ENCODE peak calls at places on chromosomes 6 and 20, in seven cellular contexts. N, L, G, A, K, T and J are unnamed samples.

GRCh38 chr6:157285422-157285779 is 37.9 kb downstream of the TMEM242 start:
- DNase-seq in N (no peak), L (no peak), G (no peak), A (no peak), K (no peak), T (no peak), J (no peak)

GRCh38 chr6:29631860-29632731 is 887 bp downstream of the GABBR1 start:
- DNase-seq in N (peak), L (peak), G (no peak), A (peak), K (peak), T (no peak), J (peak)

GRCh38 chr20:53594068-53595017 is 704 bp upstream of the ZNF217 start:
- DNase-seq in N (peak), L (peak), G (peak), A (peak), K (peak), T (peak), J (peak)

GRCh38 chr6:42257614-42258013 is 40.0 kb upstream of the MRPS10 start:
- DNase-seq in N (no peak), L (peak), G (no peak), A (peak), K (no peak), T (no peak), J (peak)

GRCh38 chr6:36740818-36741179 is 43.2 kb downstream of the RAB44 start:
- DNase-seq in N (no peak), L (no peak), G (no peak), A (no peak), K (no peak), T (no peak), J (no peak)

GRCh38 chr20:17568972-17569471 is 853 bp upstream of the DSTN start:
- DNase-seq in N (peak), L (peak), G (peak), A (peak), K (peak), T (peak), J (peak)

GRCh38 chr6:15551798-15552197 is 111.0 kb downstream of the DTNBP1 start:
- DNase-seq in N (peak), L (no peak), G (peak), A (no peak), K (peak), T (no peak), J (peak)

GRCh38 chr6:6798430-6798829 is 209.9 kb downstream of the LY86 start:
- DNase-seq in N (no peak), L (no peak), G (no peak), A (no peak), K (no peak), T (no peak), J (no peak)

DNA sequence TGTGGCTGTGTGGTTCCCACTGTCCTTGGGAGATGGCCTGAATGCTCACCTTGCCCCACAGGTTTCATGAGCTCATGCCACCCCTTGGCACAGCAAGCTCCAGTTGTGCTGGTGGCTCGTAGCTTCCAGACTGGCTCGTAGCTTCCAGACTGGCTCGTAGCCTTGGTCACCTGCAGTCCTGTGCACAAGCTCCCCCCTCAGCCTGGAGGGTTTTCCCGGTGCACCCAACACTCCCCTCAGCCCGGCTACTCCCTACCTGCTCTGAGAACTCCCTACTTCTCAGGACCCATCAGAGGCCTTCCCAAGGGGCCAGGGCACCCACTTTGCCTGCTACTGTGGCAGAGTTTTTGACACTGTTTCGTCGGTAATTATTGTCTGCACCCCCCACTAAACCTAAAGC is 285.6 kb downstream of the TAF4 start:
- DNase-seq in N (no peak), L (no peak), G (no peak), A (no peak), K (no peak), T (no peak), J (no peak)
- H2AK5ac ChIP-seq in N (no peak), L (no peak), G (no peak), A (no peak), K (no peak), T (no peak), J (no peak)

GRCh38 chr6:125746019-125746414 is 3.4 kb upstream of the HEY2 start:
- DNase-seq in N (no peak), L (no peak), G (no peak), A (no peak), K (no peak), T (no peak), J (peak)
- H3K4me2 ChIP-seq in N (no peak), L (peak), G (no peak), A (peak), K (no peak), T (no peak), J (peak)

DNA sequence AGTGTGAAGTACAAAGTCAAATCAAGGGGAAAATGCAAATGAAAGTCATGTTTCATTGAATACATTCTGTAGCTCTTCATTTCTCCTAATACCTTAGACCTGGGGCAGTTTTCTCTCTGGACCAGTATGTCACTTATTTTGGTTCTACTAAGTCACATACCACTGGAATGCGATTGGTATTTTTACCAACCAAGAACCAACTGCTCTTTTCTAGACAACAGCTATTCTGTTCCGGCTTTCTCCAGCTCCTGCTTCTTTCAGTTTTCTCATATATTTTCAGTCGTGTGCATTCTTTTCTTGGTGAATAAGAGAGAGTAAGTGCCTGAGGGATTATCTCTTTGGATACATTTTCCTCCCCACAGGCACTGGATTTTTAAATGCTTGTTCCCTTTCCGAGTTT is 39.2 kb upstream of the SPACA1 start:
- DNase-seq in N (no peak), L (no peak), G (no peak), A (no peak), K (no peak), T (no peak), J (no peak)
- H2AK5ac ChIP-seq in N (no peak), L (no peak), G (no peak), A (no peak), K (no peak), T (no peak), J (no peak)

DNA sequence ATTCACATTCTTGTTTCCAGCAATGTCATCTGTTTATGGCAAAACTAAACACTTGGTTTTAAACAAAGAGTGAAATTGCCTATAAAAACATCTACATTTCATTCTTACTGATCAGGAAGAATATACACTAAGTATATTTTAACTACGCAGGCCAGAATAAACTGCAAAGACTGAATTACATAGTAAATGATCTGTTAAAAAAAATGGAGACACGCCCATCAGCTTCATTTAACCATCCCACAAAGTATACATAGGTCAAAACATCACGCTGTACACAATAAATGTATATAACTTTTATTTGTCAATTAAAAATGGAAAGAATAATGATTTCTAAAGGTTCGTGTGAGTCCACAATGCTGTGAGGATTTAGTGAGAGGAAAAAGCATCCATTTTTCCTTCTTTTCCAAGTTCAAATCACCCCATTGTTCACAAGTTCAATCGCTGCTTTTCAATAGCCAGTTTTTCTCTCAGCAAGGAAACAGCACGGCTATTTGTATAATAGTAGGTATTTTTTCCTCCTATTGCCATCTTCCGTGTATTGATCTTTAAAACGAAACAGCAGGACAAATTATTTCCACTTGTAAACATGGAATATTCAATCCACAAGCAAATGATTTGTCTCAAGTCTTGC is 10.7 kb downstream of the SFT2D1 start:
- DNase-seq in N (no peak), L (no peak), G (no peak), A (no peak), K (no peak), T (no peak), J (no peak)
- H3K4me2 ChIP-seq in N (no peak), L (no peak), G (no peak), A (peak), K (no peak), T (no peak), J (no peak)

GRCh38 chr6:169667716-169668115 is 34.1 kb downstream of the WDR27 start:
- DNase-seq in N (no peak), L (no peak), G (no peak), A (peak), K (no peak), T (no peak), J (no peak)

GRCh38 chr6:169669147-169669546 is 32.7 kb downstream of the WDR27 start:
- DNase-seq in N (no peak), L (no peak), G (no peak), A (peak), K (no peak), T (no peak), J (no peak)

GRCh38 chr6:169669889-169670288 is 31.9 kb downstream of the WDR27 start:
- DNase-seq in N (peak), L (no peak), G (no peak), A (no peak), K (peak), T (no peak), J (no peak)

GRCh38 chr6:169666441-169666840 is 35.4 kb downstream of the WDR27 start:
- DNase-seq in N (no peak), L (no peak), G (no peak), A (peak), K (no peak), T (no peak), J (no peak)

DNA sequence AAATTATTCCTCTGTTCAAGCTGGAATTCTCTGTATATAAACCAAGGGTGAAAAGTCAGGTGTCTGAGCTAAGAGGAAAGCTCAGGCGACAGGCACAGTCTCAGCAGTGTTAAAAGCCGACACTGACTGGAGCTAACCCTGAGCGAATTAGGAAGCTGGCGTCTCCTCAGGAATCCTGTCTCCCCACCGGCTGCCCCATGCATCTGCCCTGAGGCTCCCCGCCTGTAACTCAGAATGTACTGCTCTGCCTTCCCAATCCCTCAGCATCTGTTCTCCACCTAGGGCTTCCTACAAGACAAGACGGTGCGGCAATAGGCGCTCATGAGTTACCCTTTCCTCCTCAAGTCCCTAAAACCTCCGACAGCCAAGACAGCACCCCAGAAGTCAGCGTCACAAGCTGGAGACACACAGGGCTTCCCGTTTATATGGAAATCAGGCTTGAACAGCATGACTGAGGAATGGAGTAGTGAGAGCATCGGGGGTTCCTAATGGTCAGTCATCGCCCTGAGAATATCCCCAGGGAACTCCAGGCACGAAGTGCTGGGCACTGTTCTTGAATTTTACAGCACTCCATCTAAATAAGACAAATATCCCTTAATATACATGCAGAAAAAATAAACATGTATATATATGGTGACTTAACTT is 33.5 kb downstream of the WDR27 start:
- DNase-seq in N (no peak), L (peak), G (no peak), A (peak), K (no peak), T (no peak), J (peak)
- H2AK5ac ChIP-seq in N (no peak), L (no peak), G (no peak), A (no peak), K (no peak), T (no peak), J (no peak)

DNA sequence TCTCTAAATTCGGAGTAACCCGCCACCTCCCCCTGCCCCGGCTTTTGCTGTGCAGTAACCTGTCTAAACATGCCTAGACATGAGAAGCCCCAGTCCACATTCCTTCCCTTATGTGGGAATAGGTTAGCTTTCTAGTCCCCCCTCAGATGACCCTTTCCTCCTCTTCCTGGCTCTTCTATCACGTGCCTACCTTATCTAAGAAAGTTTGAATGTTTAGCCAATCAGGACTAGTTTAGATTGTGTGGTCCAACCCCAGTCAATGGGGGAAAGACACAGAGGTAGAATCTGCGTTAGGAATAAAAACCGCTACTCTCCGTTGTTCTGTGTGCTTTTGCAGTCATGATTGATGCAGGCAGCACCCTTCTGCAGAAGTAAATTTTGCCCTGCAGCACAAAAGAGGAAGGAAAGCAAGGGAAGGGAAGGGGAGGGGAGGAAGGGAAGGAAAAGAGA is 69.0 kb upstream of the CD93 start:
- DNase-seq in N (no peak), L (peak), G (no peak), A (peak), K (no peak), T (peak), J (peak)
- H3K4me2 ChIP-seq in N (no peak), L (no peak), G (no peak), A (no peak), K (no peak), T (no peak), J (no peak)

GRCh38 chr6:53095716-53096115 is 30.5 kb downstream of the FBXO9 start:
- DNase-seq in N (peak), L (no peak), G (no peak), A (no peak), K (no peak), T (no peak), J (no peak)
- H2AK5ac ChIP-seq in N (no peak), L (no peak), G (no peak), A (no peak), K (no peak), T (no peak), J (no peak)

GRCh38 chr6:87784690-87785089 is 82.7 kb upstream of the AKIRIN2 start:
- DNase-seq in N (no peak), L (no peak), G (no peak), A (no peak), K (no peak), T (no peak), J (no peak)

GRCh38 chr6:87785229-87785862 is 83.3 kb upstream of the AKIRIN2 start:
- DNase-seq in N (no peak), L (no peak), G (no peak), A (no peak), K (no peak), T (no peak), J (no peak)

GRCh38 chr6:87779542-87779941 is 77.5 kb upstream of the AKIRIN2 start:
- DNase-seq in N (no peak), L (no peak), G (no peak), A (no peak), K (no peak), T (no peak), J (no peak)
- H3K4me2 ChIP-seq in N (no peak), L (no peak), G (no peak), A (no peak), K (no peak), T (no peak), J (no peak)